ENCODE peak calls at places on chromosome 19, in seven cellular contexts. One of them, this sample, is unnamed.

GRCh38 chr19:51726049-51726448 is 2.3 kb upstream of the HAS1 start:
- DNase-seq in lower leg skin: peak
- DNase-seq in astrocyte of the spinal cord: peak
- DNase-seq in bronchial epithelial cell: peak
- DNase-seq in fibroblast of mammary gland: peak
- DNase-seq in PC-3: no peak
- DNase-seq in ascending aorta: peak
- DNase-seq in this sample: no peak

GRCh38 chr19:41689993-41690800 is 2.1 kb upstream of the CEACAM7 start:
- DNase-seq in lower leg skin: no peak
- DNase-seq in astrocyte of the spinal cord: no peak
- DNase-seq in bronchial epithelial cell: no peak
- DNase-seq in fibroblast of mammary gland: no peak
- DNase-seq in PC-3: no peak
- DNase-seq in ascending aorta: no peak
- DNase-seq in this sample: no peak

GRCh38 chr19:1401138-1401888 is at the start of gene GAMT:
- DNase-seq in lower leg skin: no peak
- DNase-seq in astrocyte of the spinal cord: no peak
- DNase-seq in bronchial epithelial cell: no peak
- DNase-seq in fibroblast of mammary gland: no peak
- DNase-seq in PC-3: peak
- DNase-seq in ascending aorta: no peak
- DNase-seq in this sample: no peak

GRCh38 chr19:40139533-40140287 is 49.0 kb upstream of the ZNF780A start:
- DNase-seq in lower leg skin: no peak
- DNase-seq in astrocyte of the spinal cord: peak
- DNase-seq in bronchial epithelial cell: peak
- DNase-seq in fibroblast of mammary gland: peak
- DNase-seq in PC-3: peak
- DNase-seq in ascending aorta: no peak
- DNase-seq in this sample: no peak

GRCh38 chr19:33705090-33705847 is 83.5 kb downstream of the CHST8 start:
- DNase-seq in lower leg skin: no peak
- DNase-seq in astrocyte of the spinal cord: no peak
- DNase-seq in bronchial epithelial cell: no peak
- DNase-seq in fibroblast of mammary gland: no peak
- DNase-seq in PC-3: no peak
- DNase-seq in ascending aorta: no peak
- DNase-seq in this sample: peak

GRCh38 chr19:16739546-16739945 is 19.9 kb downstream of the NWD1 start:
- DNase-seq in lower leg skin: no peak
- DNase-seq in astrocyte of the spinal cord: no peak
- DNase-seq in bronchial epithelial cell: no peak
- DNase-seq in fibroblast of mammary gland: no peak
- DNase-seq in PC-3: no peak
- DNase-seq in ascending aorta: no peak
- DNase-seq in this sample: no peak

GRCh38 chr19:57566396-57567256 is 7.0 kb upstream of the ZNF550 start:
- DNase-seq in lower leg skin: no peak
- DNase-seq in astrocyte of the spinal cord: peak
- DNase-seq in bronchial epithelial cell: peak
- DNase-seq in fibroblast of mammary gland: peak
- DNase-seq in PC-3: no peak
- DNase-seq in ascending aorta: no peak
- DNase-seq in this sample: no peak

GRCh38 chr19:5147971-5148793 is 179.3 kb downstream of the KDM4B start:
- DNase-seq in lower leg skin: peak
- DNase-seq in astrocyte of the spinal cord: peak
- DNase-seq in bronchial epithelial cell: no peak
- DNase-seq in fibroblast of mammary gland: peak
- DNase-seq in PC-3: no peak
- DNase-seq in ascending aorta: no peak
- DNase-seq in this sample: peak

GRCh38 chr19:4722671-4723464 is 774 bp downstream of the DPP9 start:
- DNase-seq in lower leg skin: no peak
- DNase-seq in astrocyte of the spinal cord: peak
- DNase-seq in bronchial epithelial cell: peak
- DNase-seq in fibroblast of mammary gland: peak
- DNase-seq in PC-3: peak
- DNase-seq in ascending aorta: peak
- DNase-seq in this sample: no peak

DNA sequence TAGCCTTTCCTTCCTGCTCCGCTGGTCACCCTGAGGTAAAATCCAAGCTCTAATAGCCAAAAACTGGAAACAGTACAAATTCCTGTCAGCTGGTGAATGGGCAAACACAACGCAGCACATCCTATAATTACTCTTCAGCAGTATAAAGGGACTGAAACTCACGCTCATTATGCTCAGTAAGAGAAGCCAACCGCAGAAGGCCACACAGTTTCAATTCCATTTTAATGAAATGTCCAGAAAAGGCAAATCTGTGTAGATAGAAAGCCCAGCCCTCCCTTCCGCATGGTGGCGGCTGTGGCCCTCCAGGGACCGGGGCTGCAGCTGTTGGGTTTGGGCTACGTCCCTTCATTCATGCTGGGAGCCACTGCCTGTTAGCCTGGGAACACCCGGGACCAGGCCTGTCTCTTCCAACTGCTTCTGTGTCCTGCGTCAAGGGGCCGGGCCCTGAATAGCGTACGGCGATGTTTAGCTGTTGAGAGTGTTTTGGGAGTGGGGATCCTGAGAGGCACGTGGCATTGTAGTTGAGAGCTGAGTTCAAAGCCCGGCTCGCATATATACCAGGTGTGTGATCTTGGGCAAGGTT is 23.5 kb downstream of the NKPD1 start:
- DNase-seq in lower leg skin: no peak
- DNase-seq in astrocyte of the spinal cord: peak
- DNase-seq in bronchial epithelial cell: no peak
- DNase-seq in fibroblast of mammary gland: no peak
- DNase-seq in PC-3: no peak
- DNase-seq in ascending aorta: no peak
- DNase-seq in this sample: no peak
- H3K4me3 ChIP-seq in lower leg skin: no peak
- H3K4me3 ChIP-seq in astrocyte of the spinal cord: no peak
- H3K4me3 ChIP-seq in bronchial epithelial cell: no peak
- H3K4me3 ChIP-seq in fibroblast of mammary gland: no peak
- H3K4me3 ChIP-seq in PC-3: no peak
- H3K4me3 ChIP-seq in ascending aorta: no peak
- H3K4me3 ChIP-seq in this sample: no peak

GRCh38 chr19:28026636-28027035 is 1186.3 kb downstream of the UQCRFS1 start:
- DNase-seq in lower leg skin: no peak
- DNase-seq in astrocyte of the spinal cord: no peak
- DNase-seq in bronchial epithelial cell: no peak
- DNase-seq in fibroblast of mammary gland: no peak
- DNase-seq in PC-3: no peak
- DNase-seq in ascending aorta: no peak
- DNase-seq in this sample: no peak
- H3K4me3 ChIP-seq in lower leg skin: no peak
- H3K4me3 ChIP-seq in astrocyte of the spinal cord: no peak
- H3K4me3 ChIP-seq in bronchial epithelial cell: no peak
- H3K4me3 ChIP-seq in fibroblast of mammary gland: no peak
- H3K4me3 ChIP-seq in PC-3: no peak
- H3K4me3 ChIP-seq in ascending aorta: no peak
- H3K4me3 ChIP-seq in this sample: no peak

DNA sequence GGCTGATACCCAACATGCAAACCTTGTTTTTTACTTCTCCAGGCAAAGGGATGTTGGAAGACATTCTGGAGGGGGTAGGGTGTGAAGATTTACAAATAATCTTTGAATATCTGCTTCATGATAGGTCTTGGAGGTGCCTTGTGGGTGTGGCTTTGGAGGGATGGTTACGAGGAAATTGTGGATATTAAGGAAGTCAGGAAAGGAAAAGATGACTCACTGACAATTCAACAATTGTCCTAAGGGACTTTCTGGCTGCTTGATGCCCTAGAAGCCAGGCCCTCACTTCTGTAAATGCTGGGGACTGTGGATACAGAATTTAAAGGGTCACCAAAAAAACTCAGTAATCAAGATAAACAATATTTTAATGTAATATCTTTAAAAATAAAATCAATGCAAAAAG is 37.4 kb upstream of the ZNF527 start:
- DNase-seq in lower leg skin: no peak
- DNase-seq in astrocyte of the spinal cord: no peak
- DNase-seq in bronchial epithelial cell: peak
- DNase-seq in fibroblast of mammary gland: peak
- DNase-seq in PC-3: peak
- DNase-seq in ascending aorta: no peak
- DNase-seq in this sample: no peak
- H3K4me3 ChIP-seq in lower leg skin: no peak
- H3K4me3 ChIP-seq in astrocyte of the spinal cord: no peak
- H3K4me3 ChIP-seq in bronchial epithelial cell: no peak
- H3K4me3 ChIP-seq in fibroblast of mammary gland: no peak
- H3K4me3 ChIP-seq in PC-3: no peak
- H3K4me3 ChIP-seq in ascending aorta: no peak
- H3K4me3 ChIP-seq in this sample: no peak

GRCh38 chr19:48715681-48716171 is 3.8 kb downstream of the MAMSTR start:
- DNase-seq in lower leg skin: no peak
- DNase-seq in astrocyte of the spinal cord: no peak
- DNase-seq in bronchial epithelial cell: no peak
- DNase-seq in fibroblast of mammary gland: peak
- DNase-seq in PC-3: no peak
- DNase-seq in ascending aorta: no peak
- DNase-seq in this sample: peak
- H3K4me3 ChIP-seq in lower leg skin: no peak
- H3K4me3 ChIP-seq in astrocyte of the spinal cord: no peak
- H3K4me3 ChIP-seq in bronchial epithelial cell: no peak
- H3K4me3 ChIP-seq in fibroblast of mammary gland: peak
- H3K4me3 ChIP-seq in PC-3: no peak
- H3K4me3 ChIP-seq in ascending aorta: no peak
- H3K4me3 ChIP-seq in this sample: no peak

DNA sequence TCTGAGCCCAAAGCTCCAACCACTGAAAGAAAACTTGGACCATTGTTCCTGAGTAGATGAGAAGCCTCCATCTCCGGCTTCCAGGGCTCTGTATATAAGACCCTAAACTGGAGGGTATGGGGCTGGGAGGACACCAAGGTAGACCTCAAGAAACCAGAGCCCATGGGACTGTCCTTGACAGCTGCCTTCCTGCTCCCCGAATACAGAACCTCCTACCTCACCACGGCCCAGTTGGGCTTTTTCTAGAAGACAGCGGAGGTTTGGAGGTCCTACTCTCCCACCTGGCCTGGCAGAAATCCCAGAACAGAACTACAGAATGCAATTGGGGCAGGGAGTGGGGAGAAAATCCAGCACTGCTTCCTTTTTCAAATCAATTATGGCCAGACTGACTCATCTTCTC is 177.3 kb upstream of the ZNF507 start:
- DNase-seq in lower leg skin: no peak
- DNase-seq in astrocyte of the spinal cord: no peak
- DNase-seq in bronchial epithelial cell: no peak
- DNase-seq in fibroblast of mammary gland: no peak
- DNase-seq in PC-3: no peak
- DNase-seq in ascending aorta: no peak
- DNase-seq in this sample: no peak
- H3K4me3 ChIP-seq in lower leg skin: no peak
- H3K4me3 ChIP-seq in astrocyte of the spinal cord: no peak
- H3K4me3 ChIP-seq in bronchial epithelial cell: no peak
- H3K4me3 ChIP-seq in fibroblast of mammary gland: no peak
- H3K4me3 ChIP-seq in PC-3: no peak
- H3K4me3 ChIP-seq in ascending aorta: no peak
- H3K4me3 ChIP-seq in this sample: no peak

GRCh38 chr19:50481351-50482149 is 4.9 kb upstream of the GARIN5A start:
- DNase-seq in lower leg skin: no peak
- DNase-seq in astrocyte of the spinal cord: no peak
- DNase-seq in bronchial epithelial cell: no peak
- DNase-seq in fibroblast of mammary gland: no peak
- DNase-seq in PC-3: no peak
- DNase-seq in ascending aorta: no peak
- DNase-seq in this sample: peak
- H3K4me3 ChIP-seq in lower leg skin: no peak
- H3K4me3 ChIP-seq in astrocyte of the spinal cord: no peak
- H3K4me3 ChIP-seq in bronchial epithelial cell: no peak
- H3K4me3 ChIP-seq in fibroblast of mammary gland: no peak
- H3K4me3 ChIP-seq in PC-3: no peak
- H3K4me3 ChIP-seq in ascending aorta: no peak
- H3K4me3 ChIP-seq in this sample: no peak

GRCh38 chr19:7914099-7914498 is 531 bp upstream of the TGFBR3L start:
- DNase-seq in lower leg skin: no peak
- DNase-seq in astrocyte of the spinal cord: no peak
- DNase-seq in bronchial epithelial cell: no peak
- DNase-seq in fibroblast of mammary gland: no peak
- DNase-seq in PC-3: no peak
- DNase-seq in ascending aorta: no peak
- DNase-seq in this sample: no peak

GRCh38 chr19:7916137-7916907 is 1.7 kb downstream of the TGFBR3L start:
- DNase-seq in lower leg skin: no peak
- DNase-seq in astrocyte of the spinal cord: no peak
- DNase-seq in bronchial epithelial cell: no peak
- DNase-seq in fibroblast of mammary gland: no peak
- DNase-seq in PC-3: peak
- DNase-seq in ascending aorta: no peak
- DNase-seq in this sample: peak

GRCh38 chr19:7914598-7915045 is at the start of gene TGFBR3L:
- DNase-seq in lower leg skin: no peak
- DNase-seq in astrocyte of the spinal cord: no peak
- DNase-seq in bronchial epithelial cell: no peak
- DNase-seq in fibroblast of mammary gland: no peak
- DNase-seq in PC-3: no peak
- DNase-seq in ascending aorta: no peak
- DNase-seq in this sample: no peak

GRCh38 chr19:7916908-7917291 is 2.3 kb downstream of the TGFBR3L start:
- DNase-seq in lower leg skin: no peak
- DNase-seq in astrocyte of the spinal cord: no peak
- DNase-seq in bronchial epithelial cell: no peak
- DNase-seq in fibroblast of mammary gland: no peak
- DNase-seq in PC-3: no peak
- DNase-seq in ascending aorta: no peak
- DNase-seq in this sample: peak

GRCh38 chr19:7915250-7916136 is 863 bp downstream of the TGFBR3L start:
- DNase-seq in lower leg skin: no peak
- DNase-seq in astrocyte of the spinal cord: no peak
- DNase-seq in bronchial epithelial cell: no peak
- DNase-seq in fibroblast of mammary gland: no peak
- DNase-seq in PC-3: no peak
- DNase-seq in ascending aorta: no peak
- DNase-seq in this sample: peak
- H3K4me3 ChIP-seq in lower leg skin: no peak
- H3K4me3 ChIP-seq in astrocyte of the spinal cord: no peak
- H3K4me3 ChIP-seq in bronchial epithelial cell: peak
- H3K4me3 ChIP-seq in fibroblast of mammary gland: peak
- H3K4me3 ChIP-seq in PC-3: peak
- H3K4me3 ChIP-seq in ascending aorta: no peak
- H3K4me3 ChIP-seq in this sample: no peak

DNA sequence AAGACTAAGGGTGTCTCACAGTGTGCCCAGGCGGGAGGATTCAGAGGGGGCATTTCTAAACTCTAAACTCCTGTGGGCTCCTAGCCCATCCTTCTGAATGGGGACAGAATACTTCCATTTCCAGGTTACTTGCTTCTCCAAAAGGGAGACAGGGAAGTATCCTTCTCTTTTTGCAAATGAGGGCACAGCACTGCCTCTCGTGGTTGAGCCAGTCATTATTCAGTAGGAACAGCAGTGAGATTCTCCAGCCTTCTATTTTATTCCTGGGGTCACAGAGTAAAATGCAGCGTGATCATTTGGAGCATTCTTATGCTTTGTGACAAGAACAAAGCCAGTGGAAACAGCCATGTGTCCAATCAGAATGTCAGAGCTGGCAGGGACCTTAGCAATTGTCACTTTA is 15.7 kb upstream of the TSHZ3 start:
- DNase-seq in lower leg skin: no peak
- DNase-seq in astrocyte of the spinal cord: no peak
- DNase-seq in bronchial epithelial cell: no peak
- DNase-seq in fibroblast of mammary gland: no peak
- DNase-seq in PC-3: no peak
- DNase-seq in ascending aorta: peak
- DNase-seq in this sample: no peak
- H3K4me3 ChIP-seq in lower leg skin: no peak
- H3K4me3 ChIP-seq in astrocyte of the spinal cord: no peak
- H3K4me3 ChIP-seq in bronchial epithelial cell: no peak
- H3K4me3 ChIP-seq in fibroblast of mammary gland: no peak
- H3K4me3 ChIP-seq in PC-3: no peak
- H3K4me3 ChIP-seq in ascending aorta: no peak
- H3K4me3 ChIP-seq in this sample: no peak

This sample was measured in kidney.